ENCODE peak calls at places on chromosomes 16 and 17, in nine cellular contexts. F is fibroblast of the conjunctiva, C is H7, U is Peyer's patch, S is GM23248, J is left ventricle myocardium inferior, P is colonic mucosa, L is COR-L47, K is T-helper 1 cell. B is an unnamed sample.

GRCh38 chr16:66824006-66824405 is 6.8 kb downstream of the NAE1 start:
- DNase-seq in F (no peak), C (no peak), U (no peak), S (peak), J (no peak), P (no peak), L (no peak), K (no peak), B (no peak)

GRCh38 chr16:14148569-14148968 is 77.5 kb downstream of the MRTFB start:
- DNase-seq in F (no peak), C (no peak), U (no peak), S (peak), J (no peak), P (no peak), L (no peak), K (no peak), B (no peak)

GRCh38 chr16:66308096-66308495 is 58.4 kb upstream of the CDH5 start:
- DNase-seq in F (no peak), C (no peak), U (peak), S (no peak), J (no peak), P (no peak), L (no peak), K (no peak), B (no peak)

GRCh38 chr17:8151641-8152111 is 528 bp downstream of the PER1 start:
- DNase-seq in F (peak), C (no peak), U (peak), S (peak), J (peak), P (peak), L (no peak), K (no peak), B (peak)

GRCh38 chr17:6456914-6457687 is 12.8 kb downstream of the PIMREG start:
- DNase-seq in F (no peak), C (no peak), U (peak), S (peak), J (peak), P (peak), L (no peak), K (no peak), B (no peak)

GRCh38 chr16:22139008-22139407 is 23.3 kb upstream of the SDR42E2 start:
- DNase-seq in F (no peak), C (no peak), U (no peak), S (no peak), J (no peak), P (no peak), L (no peak), K (no peak), B (no peak)

GRCh38 chr17:43308999-43309398 is 75.2 kb upstream of the RNU2-1 start:
- DNase-seq in F (no peak), C (no peak), U (no peak), S (no peak), J (no peak), P (peak), L (no peak), K (no peak), B (no peak)

GRCh38 chr17:7018331-7018964 is 4.4 kb upstream of the BCL6B start:
- DNase-seq in F (no peak), C (no peak), U (no peak), S (peak), J (no peak), P (peak), L (no peak), K (no peak), B (no peak)

GRCh38 chr17:56596741-56597494 is 3.4 kb downstream of the NOG start:
- DNase-seq in F (no peak), C (peak), U (no peak), S (peak), J (no peak), P (no peak), L (no peak), K (no peak), B (no peak)

GRCh38 chr16:73183678-73184092 is 135.8 kb upstream of the ZFHX3 start:
- DNase-seq in F (peak), C (peak), U (no peak), S (peak), J (no peak), P (no peak), L (no peak), K (no peak), B (no peak)

GRCh38 chr16:3662601-3663000 is 8.1 kb downstream of the DNASE1 start:
- DNase-seq in F (no peak), C (no peak), U (peak), S (no peak), J (no peak), P (no peak), L (no peak), K (no peak), B (no peak)

GRCh38 chr17:10579270-10579669 is 29.8 kb upstream of the MYH2 start:
- DNase-seq in F (no peak), C (no peak), U (no peak), S (no peak), J (no peak), P (no peak), L (no peak), K (no peak), B (no peak)

GRCh38 chr17:63780507-63780906 is 6.5 kb downstream of the DDX42 start:
- DNase-seq in F (no peak), C (no peak), U (no peak), S (peak), J (no peak), P (no peak), L (no peak), K (no peak), B (no peak)

GRCh38 chr17:1008008-1008761 is 11.3 kb downstream of the TIMM22 start:
- DNase-seq in F (peak), C (peak), U (no peak), S (no peak), J (peak), P (peak), L (no peak), K (no peak), B (no peak)

GRCh38 chr17:83150369-83151055 is 71.1 kb downstream of the METRNL start:
- DNase-seq in F (no peak), C (no peak), U (no peak), S (no peak), J (no peak), P (no peak), L (no peak), K (no peak), B (no peak)

GRCh38 chr16:85868495-85868894 is 30.5 kb upstream of the IRF8 start:
- DNase-seq in F (no peak), C (no peak), U (no peak), S (no peak), J (no peak), P (peak), L (no peak), K (no peak), B (no peak)

GRCh38 chr16:88941933-88942909 is 34.8 kb downstream of the CBFA2T3 start:
- DNase-seq in F (no peak), C (peak), U (peak), S (peak), J (peak), P (peak), L (peak), K (no peak), B (no peak)

GRCh38 chr16:48500981-48501380 is 109.0 kb downstream of the N4BP1 start:
- DNase-seq in F (no peak), C (no peak), U (no peak), S (no peak), J (no peak), P (no peak), L (no peak), K (no peak), B (no peak)

GRCh38 chr17:51770031-51770759 is 388.3 kb downstream of the CA10 start:
- DNase-seq in F (no peak), C (no peak), U (no peak), S (no peak), J (no peak), P (peak), L (no peak), K (no peak), B (no peak)

GRCh38 chr16:88393034-88393433 is 10.3 kb downstream of the ZNF469 start:
- DNase-seq in F (no peak), C (no peak), U (no peak), S (no peak), J (peak), P (no peak), L (no peak), K (no peak), B (no peak)

GRCh38 chr16:3459401-3460090 is 16.1 kb downstream of the NAA60 start:
- DNase-seq in F (no peak), C (peak), U (no peak), S (peak), J (no peak), P (no peak), L (no peak), K (no peak), B (no peak)

GRCh38 chr17:61489719-61490490 is 37.7 kb downstream of the TBX4 start:
- DNase-seq in F (no peak), C (no peak), U (no peak), S (no peak), J (no peak), P (no peak), L (no peak), K (no peak), B (no peak)

GRCh38 chr17:76065754-76066153 is 6.6 kb downstream of the SRP68 start:
- DNase-seq in F (no peak), C (no peak), U (no peak), S (no peak), J (no peak), P (peak), L (no peak), K (no peak), B (no peak)

B was measured in NCI-H1105.